ENCODE peak calls at places on chromosomes 13 and 19, in nine cellular contexts. A is progenitor cell of endocrine pancreas; Q is effector memory CD8-positive, alpha-beta T cell; W is activated CD4-positive, alpha-beta T cell treated with anti-CD3 and anti-CD28 coated beads for 24 hours; G is stimulated activated CD8-positive, alpha-beta memory T cell treated with anti-CD3 and anti-CD28 coated beads, Interleukin-7, amount 100 ng/mL, for 1 hour; H is aorta; T is anterior cingulate cortex; J is uterus; E is heart left ventricle. B is an unnamed sample.

GRCh38 chr19:13169769-13170168 is 19.6 kb downstream of the IER2 start:
- DNase-seq in A (no peak), Q (no peak), W (no peak), G (no peak), H (no peak), T (no peak), J (no peak), E (no peak), B (no peak)

GRCh38 chr13:29474991-29475390 is 120.5 kb downstream of the SLC7A1 start:
- DNase-seq in A (no peak), Q (no peak), W (no peak), G (no peak), H (no peak), T (no peak), J (no peak), E (no peak), B (no peak)

GRCh38 chr13:110006304-110006703 is 219.9 kb upstream of the IRS2 start:
- DNase-seq in A (no peak), Q (no peak), W (no peak), G (no peak), H (no peak), T (no peak), J (peak; percentile 35), E (no peak), B (peak; percentile 27)

GRCh38 chr13:107608736-107609135 is 606.6 kb downstream of the LIG4 start:
- DNase-seq in A (no peak), Q (no peak), W (no peak), G (no peak), H (no peak), T (no peak), J (no peak), E (peak; percentile 17), B (no peak)

GRCh38 chr13:51814071-51814470 is 10.1 kb upstream of the DHRS12 start:
- DNase-seq in A (no peak), Q (no peak), W (no peak), G (no peak), H (no peak), T (no peak), J (no peak), E (no peak), B (no peak)

GRCh38 chr13:45200701-45201230 is at the start of gene KCTD4:
- DNase-seq in A (no peak), Q (no peak), W (no peak), G (no peak), H (no peak), T (no peak), J (no peak), E (no peak), B (no peak)

GRCh38 chr13:103066991-103067390 is 774 bp upstream of the SLC10A2 start:
- DNase-seq in A (no peak), Q (no peak), W (no peak), G (no peak), H (no peak), T (no peak), J (no peak), E (no peak), B (no peak)

GRCh38 chr13:27339299-27339698 is 68.7 kb downstream of the RASL11A start:
- DNase-seq in A (no peak), Q (no peak), W (peak; percentile 23), G (no peak), H (no peak), T (peak; percentile 8), J (no peak), E (no peak), B (no peak)

GRCh38 chr19:39401549-39402416 is 4.9 kb upstream of the ZFP36 start:
- DNase-seq in A (no peak), Q (peak; percentile 87), W (peak; percentile 53), G (no peak), H (peak; percentile 82), T (no peak), J (peak; percentile 59), E (peak; percentile 56), B (peak; percentile 51)